ENCODE peak calls at places on chromosomes 12 and 14, in four cellular contexts. Y is PC-3, R is GM23338, E is neural progenitor cell. S is an unnamed sample.

GRCh38 chr14:49641697-49642129 is 6.7 kb upstream of the DNAAF2 start:
- DNase-seq in Y (peak), R (peak), E (no peak), S (no peak)

GRCh38 chr14:55382483-55382882 is 29.1 kb downstream of the ATG14 start:
- DNase-seq in R (no peak), Y (no peak), E (no peak), S (no peak)

GRCh38 chr14:40394634-40395340 is 962.6 kb upstream of the FBXO33 start:
- DNase-seq in R (no peak), Y (peak), E (no peak), S (no peak)

GRCh38 chr14:99971929-99972747 is 93.1 kb upstream of the EVL start:
- DNase-seq in R (peak), E (peak), Y (no peak), S (peak)

GRCh38 chr12:52149182-52149641 is 42.6 kb downstream of the KRT80 start:
- DNase-seq in E (no peak), Y (no peak), R (no peak), S (no peak)

GRCh38 chr12:126582231-126582630 is 1517.0 kb downstream of the AACS start:
- DNase-seq in R (no peak), E (no peak), Y (peak), S (no peak)

GRCh38 chr12:7292300-7292699 is 11.6 kb upstream of the ACSM4 start:
- DNase-seq in E (no peak), R (no peak), Y (no peak), S (no peak)

GRCh38 chr12:25960176-25960575 is 1.7 kb downstream of the RASSF8 start:
- DNase-seq in Y (peak), E (peak), R (peak), S (no peak)

GRCh38 chr14:61502459-61503093 is 181.2 kb downstream of the PRKCH start:
- DNase-seq in E (no peak), R (peak), Y (no peak), S (peak)

GRCh38 chr12:104121001-104121400 is 17.0 kb downstream of the NFYB start:
- DNase-seq in E (no peak), Y (peak), R (no peak), S (no peak)

GRCh38 chr12:43551271-43551970 is 582 bp downstream of the ADAMTS20 start:
- DNase-seq in R (peak), E (peak), Y (no peak), S (no peak)

GRCh38 chr14:50600849-50601248 is 40.9 kb downstream of the ATL1 start:
- DNase-seq in R (peak), Y (no peak), E (peak), S (no peak)

GRCh38 chr12:94057262-94058151 is 90.9 kb upstream of the PLXNC1 start:
- DNase-seq in Y (no peak), R (peak), E (no peak), S (no peak)

GRCh38 chr14:44505588-44505987 is 1.5 kb downstream of the FSCB start:
- DNase-seq in R (peak), E (no peak), Y (no peak), S (no peak)

GRCh38 chr14:60485600-60486251 is at the start of gene C14orf39:
- DNase-seq in E (peak), R (peak), Y (peak), S (no peak)

GRCh38 chr12:123269980-123270379 is 1.7 kb downstream of the CDK2AP1 start:
- DNase-seq in Y (peak), E (peak), R (peak), S (peak)

GRCh38 chr12:17609152-17609551 is 480.8 kb downstream of the RERGL start:
- DNase-seq in Y (peak), E (no peak), R (no peak), S (no peak)

GRCh38 chr12:110591508-110592051 is 8.5 kb upstream of the PPTC7 start:
- DNase-seq in R (peak), E (no peak), Y (no peak), S (no peak)

GRCh38 chr12:104460973-104461693 is 4.4 kb downstream of the CHST11 start:
- DNase-seq in R (no peak), E (no peak), Y (no peak), S (no peak)

GRCh38 chr14:24376448-24377070 is 8.6 kb downstream of the NFATC4 start:
- DNase-seq in R (peak), E (peak), Y (no peak), S (no peak)

GRCh38 chr12:113873741-113874140 is 92.4 kb downstream of the RBM19 start:
- DNase-seq in R (no peak), Y (no peak), E (no peak), S (no peak)

GRCh38 chr12:91037301-91037700 is 20.5 kb downstream of the KERA start:
- DNase-seq in E (no peak), Y (no peak), R (no peak), S (no peak)

GRCh38 chr12:51263341-51263740 is 6.9 kb downstream of the SMAGP start:
- DNase-seq in R (no peak), Y (no peak), E (no peak), S (no peak)

GRCh38 chr12:23813206-23813605 is 136.3 kb downstream of the SOX5 start:
- DNase-seq in R (no peak), E (no peak), Y (no peak), S (no peak)

GRCh38 chr12:53890081-53890480 is 48.5 kb upstream of the HOXC13 start:
- DNase-seq in Y (no peak), R (no peak), E (no peak), S (no peak)

GRCh38 chr12:93798279-93798678 is 121.1 kb downstream of the CRADD start:
- DNase-seq in Y (no peak), R (no peak), E (no peak), S (no peak)

GRCh38 chr12:66144796-66145754 is 14.5 kb upstream of the LLPH start:
- DNase-seq in Y (peak), E (peak), R (peak), S (peak)

GRCh38 chr12:31849090-31849687 is 110.0 kb upstream of the RESF1 start:
- DNase-seq in Y (peak), R (peak), E (peak), S (peak)

GRCh38 chr12:45839917-45840316 is 110.4 kb downstream of the ARID2 start:
- DNase-seq in E (no peak), Y (peak), R (no peak), S (no peak)

GRCh38 chr12:51661836-51662235 is 70.8 kb downstream of the SCN8A start:
- DNase-seq in Y (no peak), R (peak), E (no peak), S (no peak)

GRCh38 chr12:111705672-111706071 is 19.8 kb downstream of the ACAD10 start:
- DNase-seq in R (no peak), E (no peak), Y (no peak), S (no peak)

GRCh38 chr12:89243786-89244185 is 108.5 kb downstream of the DUSP6 start:
- DNase-seq in R (no peak), Y (no peak), E (no peak), S (no peak)

GRCh38 chr12:25241171-25242020 is 9.3 kb downstream of the KRAS start:
- DNase-seq in Y (peak), R (peak), E (peak), S (peak)

GRCh38 chr14:71324767-71325272 is 417.6 kb downstream of the PCNX1 start:
- DNase-seq in R (peak), Y (no peak), E (peak), S (peak)

GRCh38 chr12:109530301-109530685 is 43.0 kb downstream of the MMAB start:
- DNase-seq in Y (no peak), R (no peak), E (no peak), S (no peak)

GRCh38 chr12:15928345-15928744 is 17.2 kb downstream of the DERA start:
- DNase-seq in E (no peak), Y (peak), R (no peak), S (no peak)

DNA sequence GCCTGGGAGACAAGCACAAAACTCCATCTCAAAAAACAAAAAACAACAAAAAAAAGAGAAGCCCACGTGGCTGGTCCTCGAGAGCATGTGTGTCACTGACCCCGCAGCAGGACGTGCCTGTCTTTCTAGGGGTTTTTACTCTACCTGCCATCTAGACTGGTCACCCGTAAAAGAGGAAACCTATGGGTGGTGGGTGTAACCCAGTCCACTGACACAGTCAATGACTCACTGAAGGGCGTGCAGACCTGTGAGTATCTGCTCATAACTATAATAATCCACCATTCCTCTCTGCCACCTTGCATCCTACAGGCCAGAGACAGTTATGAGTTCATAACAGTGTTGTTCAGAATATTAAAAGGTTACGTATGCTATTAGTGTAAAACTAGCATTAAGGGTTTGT is 4.6 kb downstream of the GOLGA3 start:
- DNase-seq in E (no peak), Y (peak), R (no peak), S (no peak)
- TF ChIP-seq EZH2phosphoT487 in E (no peak), Y (no peak), R (no peak), S (no peak)

GRCh38 chr12:11805043-11805442 is 155.6 kb downstream of the ETV6 start:
- DNase-seq in E (no peak), Y (no peak), R (no peak), S (peak)
- TF ChIP-seq CTCF in E (no peak), Y (peak), R (peak), S (peak)

GRCh38 chr12:124550123-124551089 is 17.0 kb downstream of the NCOR2 start:
- DNase-seq in E (no peak), R (no peak), Y (peak), S (no peak)
- H3K27ac ChIP-seq in E (no peak), R (peak), Y (no peak), S (no peak)

GRCh38 chr12:83826112-83826511 is 1086.5 kb downstream of the SLC6A15 start:
- DNase-seq in R (peak), Y (peak), E (peak), S (peak)
- TF ChIP-seq EZH2phosphoT487 in R (no peak), Y (no peak), E (no peak), S (no peak)

DNA sequence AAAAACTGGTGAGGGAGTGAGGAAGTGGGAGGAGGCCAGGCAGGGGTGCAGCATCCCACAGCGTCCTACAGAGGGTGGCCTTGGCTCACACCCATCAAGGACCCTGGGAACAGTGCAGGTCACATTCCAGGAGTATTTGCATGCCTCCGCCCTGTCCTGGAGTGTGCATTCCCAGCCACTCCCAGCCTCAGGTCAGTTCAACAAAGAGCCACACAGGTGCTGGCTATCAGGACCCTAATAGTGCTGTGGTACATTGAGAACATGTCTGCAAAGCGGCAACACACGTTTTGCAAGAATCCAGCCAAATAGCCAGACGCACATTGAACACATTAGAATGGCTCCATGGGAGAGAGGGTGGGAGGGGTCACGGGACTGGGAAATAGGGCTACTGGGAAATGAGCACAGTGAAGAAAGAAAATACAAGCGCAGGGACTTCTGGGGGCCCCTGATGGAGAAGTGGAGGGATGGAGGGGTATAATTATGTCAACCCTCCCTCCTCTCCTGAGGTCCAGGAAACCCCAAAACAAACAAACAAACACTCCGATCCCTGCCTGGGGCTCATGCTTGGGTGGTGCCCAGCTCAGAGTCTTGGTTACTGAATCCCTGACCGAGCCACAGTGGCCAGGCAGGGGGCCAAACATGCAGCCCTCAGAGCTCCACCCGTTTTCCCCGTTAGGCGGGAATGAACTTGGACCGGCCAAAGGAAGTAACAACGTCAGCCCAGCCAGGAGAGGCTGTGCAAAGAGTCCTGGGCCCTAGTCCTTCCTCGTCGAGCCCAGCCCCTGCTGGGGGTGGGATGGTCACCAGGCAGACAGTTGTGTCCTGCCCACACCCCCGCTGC is 36.4 kb downstream of the CMKLR1 start:
- DNase-seq in Y (peak), E (peak), R (peak), S (no peak)
- TF ChIP-seq CTCF in Y (peak), E (peak), R (peak), S (no peak)

DNA sequence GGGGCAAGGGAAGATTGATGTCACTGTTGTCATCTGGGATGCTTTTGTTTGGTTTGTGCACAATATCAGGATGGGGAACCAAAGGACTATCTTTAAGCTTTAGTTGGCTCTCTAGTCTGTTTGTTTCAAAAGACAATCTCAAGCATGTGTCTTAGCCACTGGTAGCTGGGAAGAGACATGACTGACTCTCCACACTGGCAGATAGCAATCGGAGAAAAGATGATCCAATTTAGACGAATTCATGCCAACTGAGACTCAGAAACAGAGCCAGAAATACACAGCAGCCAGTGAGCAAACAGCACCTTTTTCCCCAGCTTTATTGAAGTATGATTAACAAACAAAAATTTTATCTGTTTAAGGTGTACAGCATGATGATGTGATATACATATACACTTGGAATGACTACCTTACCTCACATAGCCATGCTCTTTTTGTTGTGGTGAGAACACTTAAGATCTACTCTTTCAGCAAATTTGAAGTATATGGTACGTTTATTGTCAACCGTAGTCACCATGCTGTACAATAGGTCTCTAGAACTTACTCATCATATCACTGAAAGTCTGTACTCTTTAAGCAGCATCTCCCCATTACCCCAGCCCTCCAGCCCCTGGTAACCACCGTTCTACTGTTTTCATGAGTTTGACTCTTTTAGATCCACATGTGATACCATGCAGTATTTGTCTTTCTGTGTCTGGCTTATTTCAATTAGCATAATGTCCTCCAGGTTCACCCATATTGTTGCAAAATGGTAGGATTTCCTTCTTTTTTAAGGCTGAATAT is 50.6 kb downstream of the DUSP16 start:
- DNase-seq in E (no peak), R (no peak), Y (no peak), S (no peak)
- H3K27ac ChIP-seq in E (no peak), R (no peak), Y (no peak), S (no peak)

GRCh38 chr14:103578401-103579075 is 15.8 kb downstream of the COA8 start:
- DNase-seq in E (no peak), R (no peak), Y (no peak), S (no peak)

GRCh38 chr14:103581954-103582703 is 19.4 kb downstream of the COA8 start:
- DNase-seq in Y (no peak), R (peak), E (no peak), S (no peak)

GRCh38 chr14:103584326-103584915 is 21.7 kb downstream of the COA8 start:
- DNase-seq in E (no peak), R (no peak), Y (no peak), S (no peak)

GRCh38 chr14:103576371-103577024 is 13.7 kb downstream of the COA8 start:
- DNase-seq in E (peak), Y (peak), R (peak), S (no peak)

DNA sequence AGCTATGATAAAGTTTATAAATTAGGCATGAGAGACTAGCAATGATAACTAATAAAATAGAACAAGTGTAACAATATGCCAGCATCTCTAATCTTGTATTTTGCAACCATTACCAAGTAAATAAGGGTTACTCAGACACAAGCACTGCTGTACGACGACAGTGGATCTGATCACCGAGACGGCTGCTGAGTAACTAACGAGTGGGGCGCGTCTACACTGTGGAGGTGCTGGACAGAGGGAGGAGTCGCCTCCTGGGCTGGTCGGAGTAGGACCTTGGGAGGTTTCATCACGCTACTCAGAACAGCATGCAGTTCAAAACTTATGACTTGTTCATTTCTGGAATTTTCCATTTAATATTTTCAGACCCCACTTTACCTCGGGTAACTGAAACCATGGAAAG is 18.4 kb downstream of the COA8 start:
- DNase-seq in Y (no peak), E (no peak), R (no peak), S (no peak)
- TF ChIP-seq EZH2phosphoT487 in Y (no peak), E (no peak), R (no peak), S (no peak)

S was measured in OCI-LY7.